ENCODE peak calls at places on chromosomes 4 and X, in five cellular contexts. One of them, this sample, is unnamed. For H3K9me2, the result is how much of the 10 kb centered on the place peaks cover.

GRCh38 chr4:150305995-150306394 is 227.8 kb downstream of the DCLK2 start:
- DNase-seq in hepatocyte: no peak
- DNase-seq in MM.1S: no peak
- DNase-seq in PC-3: peak
- DNase-seq in GM23338: no peak
- DNase-seq in this sample: no peak

GRCh38 chr4:177250056-177250696 is 59.5 kb upstream of the NEIL3 start:
- DNase-seq in hepatocyte: peak
- DNase-seq in MM.1S: no peak
- DNase-seq in PC-3: peak
- DNase-seq in GM23338: peak
- DNase-seq in this sample: peak

GRCh38 chrX:20263474-20263873 is 3.2 kb downstream of the RPS6KA3 start:
- DNase-seq in hepatocyte: no peak
- DNase-seq in MM.1S: peak
- DNase-seq in PC-3: peak
- DNase-seq in GM23338: no peak
- DNase-seq in this sample: peak

GRCh38 chr4:89134775-89135319 is 23.5 kb downstream of the TIGD2 start:
- DNase-seq in hepatocyte: peak
- DNase-seq in MM.1S: no peak
- DNase-seq in PC-3: no peak
- DNase-seq in GM23338: no peak
- DNase-seq in this sample: no peak

GRCh38 chr4:154164931-154165839 is 326.4 kb downstream of the DCHS2 start:
- DNase-seq in hepatocyte: peak
- DNase-seq in MM.1S: no peak
- DNase-seq in PC-3: peak
- DNase-seq in GM23338: no peak
- DNase-seq in this sample: peak

GRCh38 chr4:102429553-102429952 is 71.6 kb upstream of the NFKB1 start:
- DNase-seq in hepatocyte: no peak
- DNase-seq in MM.1S: no peak
- DNase-seq in PC-3: peak
- DNase-seq in GM23338: no peak
- DNase-seq in this sample: no peak

GRCh38 chrX:72258174-72258573 is 18.9 kb downstream of the RPS4X start:
- DNase-seq in hepatocyte: peak
- DNase-seq in MM.1S: no peak
- DNase-seq in PC-3: peak
- DNase-seq in GM23338: no peak
- DNase-seq in this sample: no peak

GRCh38 chr4:165927815-165928214 is 54.8 kb downstream of the TLL1 start:
- DNase-seq in hepatocyte: no peak
- DNase-seq in MM.1S: no peak
- DNase-seq in PC-3: peak
- DNase-seq in GM23338: no peak
- DNase-seq in this sample: no peak

GRCh38 chr4:8427262-8427661 is 13.3 kb downstream of the ACOX3 start:
- DNase-seq in hepatocyte: no peak
- DNase-seq in MM.1S: no peak
- DNase-seq in PC-3: no peak
- DNase-seq in GM23338: no peak
- DNase-seq in this sample: no peak

GRCh38 chr4:113893546-113893945 is 85.9 kb downstream of the ARSJ start:
- DNase-seq in hepatocyte: no peak
- DNase-seq in MM.1S: peak
- DNase-seq in PC-3: peak
- DNase-seq in GM23338: no peak
- DNase-seq in this sample: peak

GRCh38 chrX:49001521-49002090 is 458 bp downstream of the GRIPAP1 start:
- DNase-seq in hepatocyte: peak
- DNase-seq in MM.1S: peak
- DNase-seq in PC-3: peak
- DNase-seq in GM23338: peak
- DNase-seq in this sample: peak

GRCh38 chrX:69149466-69150293 is 15.6 kb downstream of the PJA1 start:
- DNase-seq in hepatocyte: no peak
- DNase-seq in MM.1S: no peak
- DNase-seq in PC-3: no peak
- DNase-seq in GM23338: peak
- DNase-seq in this sample: no peak

GRCh38 chr4:122625156-122625555 is 4.3 kb upstream of the IL21 start:
- DNase-seq in hepatocyte: no peak
- DNase-seq in MM.1S: no peak
- DNase-seq in PC-3: peak
- DNase-seq in GM23338: no peak
- DNase-seq in this sample: no peak

GRCh38 chr4:74618166-74618565 is 173.2 kb downstream of the AREG start:
- DNase-seq in hepatocyte: no peak
- DNase-seq in MM.1S: no peak
- DNase-seq in PC-3: no peak
- DNase-seq in GM23338: no peak
- DNase-seq in this sample: no peak

GRCh38 chr4:100095729-100096595 is 94.3 kb downstream of the DDIT4L start:
- DNase-seq in hepatocyte: peak
- DNase-seq in MM.1S: peak
- DNase-seq in PC-3: peak
- DNase-seq in GM23338: peak
- DNase-seq in this sample: peak

GRCh38 chr4:86118696-86119095 is 241.2 kb downstream of the MAPK10 start:
- DNase-seq in hepatocyte: no peak
- DNase-seq in MM.1S: no peak
- DNase-seq in PC-3: no peak
- DNase-seq in GM23338: no peak
- DNase-seq in this sample: no peak
- H3K9me2 ChIP-seq in hepatocyte: under half
- H3K9me2 ChIP-seq in MM.1S: under half
- H3K9me2 ChIP-seq in PC-3: under half
- H3K9me2 ChIP-seq in GM23338: under half
- H3K9me2 ChIP-seq in this sample: under half

GRCh38 chr4:63729519-63729918 is 679.7 kb downstream of the TECRL start:
- DNase-seq in hepatocyte: no peak
- DNase-seq in MM.1S: no peak
- DNase-seq in PC-3: no peak
- DNase-seq in GM23338: no peak
- DNase-seq in this sample: no peak

GRCh38 chr4:63728480-63729177 is 680.6 kb downstream of the TECRL start:
- DNase-seq in hepatocyte: no peak
- DNase-seq in MM.1S: no peak
- DNase-seq in PC-3: no peak
- DNase-seq in GM23338: peak
- DNase-seq in this sample: no peak
- H2AFZ ChIP-seq in hepatocyte: no peak
- H2AFZ ChIP-seq in MM.1S: no peak
- H2AFZ ChIP-seq in PC-3: peak
- H2AFZ ChIP-seq in GM23338: peak
- H2AFZ ChIP-seq in this sample: no peak

GRCh38 chrX:40883021-40883619 is 147.8 kb upstream of the MED14 start:
- DNase-seq in hepatocyte: no peak
- DNase-seq in MM.1S: no peak
- DNase-seq in PC-3: no peak
- DNase-seq in GM23338: no peak
- DNase-seq in this sample: no peak

GRCh38 chrX:40880712-40881111 is 145.4 kb upstream of the MED14 start:
- DNase-seq in hepatocyte: no peak
- DNase-seq in MM.1S: no peak
- DNase-seq in PC-3: no peak
- DNase-seq in GM23338: no peak
- DNase-seq in this sample: no peak

GRCh38 chrX:40877869-40878268 is 142.5 kb upstream of the MED14 start:
- DNase-seq in hepatocyte: no peak
- DNase-seq in MM.1S: peak
- DNase-seq in PC-3: peak
- DNase-seq in GM23338: no peak
- DNase-seq in this sample: peak

DNA sequence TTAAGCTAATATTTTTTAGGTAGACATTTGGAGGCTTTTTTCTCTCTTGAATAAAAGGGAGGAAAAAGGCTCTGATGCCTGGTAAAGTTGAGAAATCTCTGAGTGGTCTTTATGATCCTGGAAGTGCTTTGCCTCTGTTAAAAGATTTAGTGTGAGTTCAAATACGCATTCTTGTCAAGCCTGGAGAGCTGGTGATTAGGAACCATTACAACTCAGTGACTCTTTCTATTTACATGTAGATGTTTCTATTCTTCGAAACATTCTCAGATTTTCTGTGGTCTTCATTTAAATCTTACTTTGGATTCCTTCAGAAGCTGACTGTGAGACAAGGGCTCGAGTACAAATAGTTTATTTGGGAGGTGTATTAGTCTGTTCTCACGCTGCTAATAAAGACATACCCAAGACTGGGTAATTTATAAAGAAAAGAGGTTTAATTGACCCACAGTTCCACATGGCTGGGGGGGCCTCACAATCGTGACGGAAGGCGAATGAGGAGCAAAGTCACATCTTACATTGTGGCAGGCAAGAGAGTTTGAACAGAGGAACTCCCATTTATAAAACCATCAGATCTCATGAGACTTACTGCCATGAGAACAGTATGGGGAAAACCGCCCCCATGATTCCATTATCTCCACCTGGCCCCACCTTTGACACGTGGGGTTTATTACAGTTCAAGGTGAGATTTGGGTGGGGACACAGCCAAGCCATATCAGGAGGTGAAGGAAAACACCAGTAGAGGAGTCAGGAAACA is 143.7 kb upstream of the MED14 start:
- DNase-seq in hepatocyte: no peak
- DNase-seq in MM.1S: no peak
- DNase-seq in PC-3: no peak
- DNase-seq in GM23338: peak
- DNase-seq in this sample: no peak
- H3K9me2 ChIP-seq in hepatocyte: under half
- H3K9me2 ChIP-seq in MM.1S: under half
- H3K9me2 ChIP-seq in PC-3: under half
- H3K9me2 ChIP-seq in GM23338: under half
- H3K9me2 ChIP-seq in this sample: under half

DNA sequence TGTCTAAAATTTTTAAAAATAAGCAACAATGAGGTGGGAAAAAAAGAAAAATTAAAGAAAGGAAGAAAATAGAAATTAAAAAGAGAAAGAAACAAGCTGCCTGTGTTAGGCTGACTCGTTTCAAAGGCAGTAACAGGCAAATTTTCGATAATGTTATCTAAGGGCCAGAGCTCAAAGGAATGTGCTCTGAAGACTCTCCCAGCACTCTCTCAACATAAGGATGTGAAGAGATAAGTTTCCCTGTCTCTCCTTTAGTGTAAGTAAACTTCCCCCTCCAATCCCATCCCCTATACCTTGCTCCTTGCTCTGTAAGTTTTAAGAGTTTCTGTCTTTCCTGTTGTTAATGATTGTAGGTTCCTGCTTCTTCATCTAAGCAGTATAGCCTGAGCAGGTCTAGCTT is 172.8 kb downstream of the TEX13C start:
- DNase-seq in hepatocyte: no peak
- DNase-seq in MM.1S: no peak
- DNase-seq in PC-3: no peak
- DNase-seq in GM23338: peak
- DNase-seq in this sample: no peak
- H2AFZ ChIP-seq in hepatocyte: no peak
- H2AFZ ChIP-seq in MM.1S: no peak
- H2AFZ ChIP-seq in PC-3: no peak
- H2AFZ ChIP-seq in GM23338: no peak
- H2AFZ ChIP-seq in this sample: peak

DNA sequence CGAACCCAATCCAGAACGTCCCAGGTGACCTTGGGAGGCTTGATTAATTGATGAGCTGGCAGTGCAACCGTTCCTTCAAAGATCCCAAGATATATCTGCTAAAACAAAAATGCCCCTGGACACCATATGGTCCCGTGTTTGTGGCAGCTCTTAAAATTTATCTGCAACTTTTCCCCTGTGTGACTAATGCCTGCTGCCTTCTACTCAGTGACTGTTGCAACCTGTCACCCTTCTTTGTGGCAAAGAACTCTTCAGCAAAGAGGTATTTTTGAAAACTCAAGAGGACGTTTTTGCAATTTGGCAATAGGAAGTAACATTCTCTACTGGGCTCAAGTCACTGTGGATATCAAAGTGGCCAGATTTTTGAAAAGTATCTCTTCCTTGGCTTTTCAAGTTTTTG is 75.8 kb upstream of the SOD3 start:
- DNase-seq in hepatocyte: no peak
- DNase-seq in MM.1S: no peak
- DNase-seq in PC-3: no peak
- DNase-seq in GM23338: no peak
- DNase-seq in this sample: no peak
- H3K9me2 ChIP-seq in hepatocyte: under half
- H3K9me2 ChIP-seq in MM.1S: under half
- H3K9me2 ChIP-seq in PC-3: under half
- H3K9me2 ChIP-seq in GM23338: under half
- H3K9me2 ChIP-seq in this sample: under half

GRCh38 chr4:43133566-43133965 is 241.1 kb downstream of the GRXCR1 start:
- DNase-seq in hepatocyte: no peak
- DNase-seq in MM.1S: no peak
- DNase-seq in PC-3: peak
- DNase-seq in GM23338: no peak
- DNase-seq in this sample: no peak

GRCh38 chr4:43132010-43132582 is 239.6 kb downstream of the GRXCR1 start:
- DNase-seq in hepatocyte: peak
- DNase-seq in MM.1S: peak
- DNase-seq in PC-3: peak
- DNase-seq in GM23338: peak
- DNase-seq in this sample: peak

GRCh38 chr4:43126595-43126994 is 234.1 kb downstream of the GRXCR1 start:
- DNase-seq in hepatocyte: no peak
- DNase-seq in MM.1S: no peak
- DNase-seq in PC-3: no peak
- DNase-seq in GM23338: no peak
- DNase-seq in this sample: no peak

DNA sequence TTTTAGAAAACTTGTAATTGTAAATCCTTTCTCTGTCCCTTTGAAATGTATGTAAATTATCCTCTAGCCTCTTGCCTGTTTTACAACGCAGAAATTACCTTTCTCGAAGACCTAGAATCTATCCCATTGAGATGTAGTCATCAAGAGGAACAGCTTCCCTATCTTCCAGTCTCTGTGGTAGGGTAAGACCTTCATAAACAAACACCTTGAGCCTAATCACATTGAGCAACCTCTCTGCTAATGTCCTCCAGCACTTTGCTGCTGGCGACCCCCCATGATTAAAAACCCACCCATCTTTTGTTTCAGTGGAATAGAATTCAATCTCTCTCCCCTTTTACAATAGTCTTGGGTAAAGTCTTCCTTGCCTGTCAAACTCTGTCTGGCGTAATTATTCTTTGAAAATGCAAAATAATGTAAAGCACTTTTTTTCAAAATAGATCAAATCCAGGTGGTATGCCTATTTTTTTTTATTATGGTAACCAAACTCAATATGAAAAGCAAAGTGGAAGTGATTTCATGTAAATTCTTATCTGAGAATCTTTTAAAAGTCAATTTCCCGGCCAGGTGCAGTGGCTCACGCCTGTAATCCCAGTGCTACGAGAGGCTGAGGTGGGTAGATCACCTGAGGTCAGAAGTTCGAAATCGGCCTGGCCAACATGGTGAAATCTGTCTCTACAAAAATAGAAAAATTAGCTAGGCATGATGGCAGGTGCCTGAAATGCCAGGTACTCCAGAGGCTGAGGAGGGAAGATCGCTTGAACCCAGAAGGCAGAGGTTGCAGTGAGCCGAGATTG is 237.9 kb downstream of the GRXCR1 start:
- DNase-seq in hepatocyte: no peak
- DNase-seq in MM.1S: no peak
- DNase-seq in PC-3: no peak
- DNase-seq in GM23338: peak
- DNase-seq in this sample: no peak
- H2AFZ ChIP-seq in hepatocyte: no peak
- H2AFZ ChIP-seq in MM.1S: no peak
- H2AFZ ChIP-seq in PC-3: no peak
- H2AFZ ChIP-seq in GM23338: no peak
- H2AFZ ChIP-seq in this sample: no peak

This sample was measured in Karpas-422.